ENCODE peak calls at places on chromosomes 3 and 15, in six cellular contexts. N is heart left ventricle, B is endothelial cell, X is IMR-90, I is HCT116, O is activated B cell treated with CpG ODN at 0.5 μM for 24 hours. H is an unnamed sample.

GRCh38 chr15:76107169-76107568 is 47.4 kb downstream of the TMEM266 start:
- DNase-seq in N (no peak), B (no peak), X (no peak), I (no peak), O (no peak), H (peak; percentile 13)

GRCh38 chr3:70880416-70880815 is 568.0 kb upstream of the MDFIC2 start:
- DNase-seq in N (no peak), B (no peak), X (no peak), I (no peak), O (no peak), H (peak; percentile 51)

GRCh38 chr15:51341366-51342248 is at the start of gene GLDN:
- DNase-seq in N (peak; percentile 82), B (peak; percentile 41), X (peak; percentile 2), I (no peak), O (no peak), H (peak; percentile 12)

GRCh38 chr3:8952130-8952529 is 11.1 kb downstream of the RAD18 start:
- DNase-seq in N (no peak), B (no peak), X (no peak), I (no peak), O (no peak), H (no peak)

GRCh38 chr3:9230596-9230995 is 18.9 kb downstream of the SRGAP3 start:
- DNase-seq in N (no peak), B (no peak), X (no peak), I (no peak), O (no peak), H (no peak)

GRCh38 chr15:62907275-62907674 is 135.3 kb upstream of the TPM1 start:
- DNase-seq in N (no peak), B (no peak), X (no peak), I (no peak), O (no peak), H (no peak)

GRCh38 chr15:91407237-91407889 is 307.3 kb downstream of the SV2B start:
- DNase-seq in N (no peak), B (no peak), X (peak; percentile 46), I (no peak), O (no peak), H (peak; percentile 23)

GRCh38 chr15:38440353-38441129 is 13.4 kb upstream of the FAM98B start:
- DNase-seq in N (no peak), B (peak; percentile 59), X (peak; percentile 62), I (peak; percentile 47), O (no peak), H (peak; percentile 59)

GRCh38 chr3:56379723-56380287 is 88.5 kb downstream of the ERC2 start:
- DNase-seq in N (no peak), B (no peak), X (no peak), I (no peak), O (no peak), H (no peak)

GRCh38 chr15:51077565-51078153 is 17.0 kb downstream of the TNFAIP8L3 start:
- DNase-seq in N (peak; percentile 83), B (peak; percentile 42), X (no peak), I (no peak), O (peak; percentile 43), H (peak; percentile 48)

GRCh38 chr3:9976736-9977709 is 9.6 kb downstream of the EMC3 start:
- DNase-seq in N (peak; percentile 64), B (no peak), X (peak; percentile 98), I (peak; percentile 68), O (no peak), H (peak; percentile 99)

GRCh38 chr15:69037482-69037881 is 23.0 kb downstream of the NOX5 start:
- DNase-seq in N (no peak), B (no peak), X (no peak), I (no peak), O (no peak), H (no peak)
- TF ChIP-seq CTCF in N (no peak), B (no peak), X (no peak), I (no peak), O (no peak), H (no peak)

GRCh38 chr3:40869939-40870338 is 329.4 kb upstream of the CTNNB1 start:
- DNase-seq in N (no peak), B (no peak), X (no peak), I (no peak), O (no peak), H (no peak)
- TF ChIP-seq CTCF in N (no peak), B (no peak), X (no peak), I (no peak), O (no peak), H (no peak)

DNA sequence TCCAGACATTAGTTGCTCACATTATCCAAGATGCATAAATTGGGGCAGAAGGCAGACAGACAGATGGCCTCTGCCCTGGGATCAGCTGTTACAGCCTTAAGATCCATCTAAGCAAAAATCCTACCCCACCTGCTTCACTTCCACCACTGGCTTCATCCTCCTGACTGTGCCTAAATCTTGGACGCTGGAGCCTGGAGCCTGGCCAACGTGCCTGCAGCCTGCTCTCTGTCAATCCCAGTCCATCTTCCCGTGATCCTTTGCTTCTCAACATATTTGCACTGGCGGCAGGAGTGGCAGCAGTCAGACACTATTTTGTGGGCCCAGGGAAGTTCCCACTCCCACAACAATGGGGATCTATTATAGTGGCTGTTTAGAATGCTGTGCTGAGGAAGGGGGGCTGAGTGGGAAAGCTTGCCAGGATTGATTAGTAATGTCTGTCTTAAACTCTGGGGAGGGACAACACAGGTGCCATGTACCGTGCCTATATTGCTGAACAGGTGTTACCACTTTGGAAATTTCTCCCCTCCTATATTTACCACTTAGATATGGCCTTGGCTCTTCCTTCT is 121.2 kb downstream of the MEGF11 start:
- DNase-seq in N (no peak), B (no peak), X (no peak), I (no peak), O (no peak), H (no peak)
- TF ChIP-seq CTCF in N (no peak), B (no peak), X (no peak), I (no peak), O (no peak), H (no peak)

GRCh38 chr3:48240711-48241491 is at the start of gene ZNF589:
- DNase-seq in N (peak; percentile 93), B (peak; percentile 89), X (peak; percentile 79), I (peak; percentile 89), O (peak; percentile 94), H (peak; percentile 80)
- TF ChIP-seq CTCF in N (peak; percentile 16), B (no peak), X (peak; percentile 32), I (no peak), O (no peak), H (peak; percentile 25)

GRCh38 chr3:168097381-168097780 is 1.7 kb upstream of the GOLIM4 start:
- DNase-seq in N (no peak), B (no peak), X (no peak), I (no peak), O (no peak), H (no peak)

GRCh38 chr3:168094877-168095610 is 680 bp downstream of the GOLIM4 start:
- DNase-seq in N (peak; percentile 88), B (peak; percentile 61), X (peak; percentile 69), I (peak; percentile 33), O (peak; percentile 52), H (peak; percentile 55)

GRCh38 chr3:168096210-168096795 is 579 bp upstream of the GOLIM4 start:
- DNase-seq in N (peak; percentile 73), B (peak; percentile 62), X (peak; percentile 93), I (peak; percentile 83), O (no peak), H (peak; percentile 92)

GRCh38 chr3:168094580-168094876 is 1.2 kb downstream of the GOLIM4 start:
- DNase-seq in N (no peak), B (no peak), X (no peak), I (no peak), O (no peak), H (peak; percentile 65)

GRCh38 chr3:168095611-168096209 is at the start of gene GOLIM4:
- DNase-seq in N (peak; percentile 97), B (peak; percentile 91), X (peak; percentile 97), I (peak; percentile 92), O (peak; percentile 82), H (peak; percentile 98)
- TF ChIP-seq CTCF in N (no peak), B (no peak), X (no peak), I (no peak), O (no peak), H (peak; percentile 3)

GRCh38 chr3:81496407-81497104 is 264.9 kb downstream of the GBE1 start:
- DNase-seq in N (no peak), B (no peak), X (no peak), I (no peak), O (no peak), H (no peak)

GRCh38 chr3:81485444-81485865 is 276.0 kb downstream of the GBE1 start:
- DNase-seq in N (no peak), B (no peak), X (peak; percentile 78), I (no peak), O (no peak), H (peak; percentile 86)

GRCh38 chr3:81492048-81492447 is 269.4 kb downstream of the GBE1 start:
- DNase-seq in N (no peak), B (no peak), X (peak; percentile 69), I (no peak), O (no peak), H (peak; percentile 88)

DNA sequence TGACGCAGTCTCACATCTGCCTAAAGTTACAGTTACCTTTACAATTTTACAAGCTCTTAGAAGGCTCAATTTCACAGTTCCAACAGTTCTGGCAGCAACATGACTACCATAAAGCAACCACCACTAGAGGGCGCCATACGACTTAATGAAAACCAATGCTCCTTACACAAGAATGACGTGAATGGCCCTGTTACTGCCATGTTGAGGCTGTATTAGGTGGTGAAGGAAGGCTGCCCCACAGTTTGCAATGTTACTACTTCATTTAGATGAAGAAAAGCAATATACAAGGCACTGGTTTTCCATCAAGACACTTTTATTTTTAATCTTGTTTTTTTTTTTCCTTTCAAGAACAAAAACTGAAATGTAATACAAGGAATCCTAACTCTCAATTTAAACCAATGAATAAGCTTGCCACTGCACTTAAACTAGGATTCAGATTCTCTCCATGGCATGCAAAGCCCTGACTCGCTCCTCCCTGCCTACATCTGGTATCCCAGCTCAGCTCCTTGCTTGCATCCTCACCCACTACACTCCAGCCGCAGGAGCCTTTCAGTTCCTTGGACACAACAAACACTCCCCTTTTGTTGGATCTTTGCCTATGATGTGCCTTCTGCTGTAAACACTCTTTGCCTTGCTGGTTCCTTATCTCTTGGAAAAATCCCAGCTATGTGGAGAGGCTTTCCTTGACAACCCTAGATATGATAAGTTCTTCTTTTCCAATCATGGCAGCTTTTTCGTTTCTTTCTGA is 270.7 kb downstream of the GBE1 start:
- DNase-seq in N (peak; percentile 41), B (peak; percentile 84), X (peak; percentile 89), I (peak; percentile 77), O (peak; percentile 20), H (peak; percentile 72)
- TF ChIP-seq CTCF in N (peak; percentile 64), B (peak; percentile 92), X (peak; percentile 78), I (peak; percentile 24), O (peak; percentile 82), H (peak; percentile 70)